ENCODE peak calls at places on chromosomes 7 and 10, in five cellular contexts. P is GM13977, H is chondrocyte, S is esophagus squamous epithelium, J is keratinocyte. Z is an unnamed sample.

GRCh38 chr7:37901890-37902524 is 14.6 kb downstream of the SFRP4 start:
- DNase-seq in J (no peak), S (no peak), P (no peak), H (no peak), Z (no peak)

GRCh38 chr7:142231716-142232115 is 26.1 kb downstream of the PRSS58 start:
- DNase-seq in H (no peak), P (no peak), S (no peak), J (no peak), Z (no peak)

GRCh38 chr7:128812514-128813168 is 17.6 kb upstream of the FLNC start:
- DNase-seq in H (no peak), S (no peak), P (no peak), J (no peak), Z (no peak)

GRCh38 chr7:120186688-120187087 is 86.3 kb upstream of the KCND2 start:
- DNase-seq in H (no peak), S (no peak), P (no peak), J (no peak), Z (no peak)

GRCh38 chr7:26369519-26370385 is 78.1 kb downstream of the SNX10 start:
- DNase-seq in P (peak), S (no peak), J (no peak), H (no peak), Z (no peak)

GRCh38 chr7:36205236-36205635 is 52.2 kb downstream of the EEPD1 start:
- DNase-seq in S (no peak), J (no peak), H (no peak), P (no peak), Z (no peak)

GRCh38 chr7:134763960-134764359 is 15.5 kb upstream of the CALD1 start:
- DNase-seq in P (no peak), J (no peak), S (no peak), H (no peak), Z (no peak)

GRCh38 chr7:41881313-41882130 is 178.6 kb upstream of the INHBA start:
- DNase-seq in P (peak), S (no peak), H (no peak), J (no peak), Z (no peak)

GRCh38 chr7:37040330-37040729 is 316.0 kb upstream of the AOAH start:
- DNase-seq in J (no peak), H (no peak), P (no peak), S (no peak), Z (no peak)

GRCh38 chr10:92689663-92690210 is at the start of gene HHEX:
- DNase-seq in S (no peak), J (no peak), H (no peak), P (peak), Z (no peak)

GRCh38 chr10:77702166-77702565 is 64.6 kb upstream of the KCNMA1 start:
- DNase-seq in J (no peak), S (no peak), P (no peak), H (no peak), Z (no peak)

GRCh38 chr7:91720255-91720937 is 160.1 kb downstream of the MTERF1 start:
- DNase-seq in P (no peak), J (peak), H (no peak), S (no peak), Z (no peak)

GRCh38 chr10:92810934-92811532 is 37.3 kb upstream of the EXOC6 start:
- DNase-seq in S (no peak), H (no peak), P (peak), J (no peak), Z (no peak)

GRCh38 chr10:129110780-129111179 is 356.3 kb upstream of the MGMT start:
- DNase-seq in H (no peak), J (no peak), P (no peak), S (no peak), Z (no peak)

GRCh38 chr10:127117125-127117524 is 79.3 kb downstream of the INSYN2A start:
- DNase-seq in P (no peak), H (no peak), J (peak), S (no peak), Z (no peak)

GRCh38 chr10:1166828-1167275 is 110.7 kb downstream of the WDR37 start:
- DNase-seq in J (no peak), P (no peak), H (peak), S (no peak), Z (no peak)

GRCh38 chr7:159083001-159083697 is 61.5 kb downstream of the VIPR2 start:
- DNase-seq in J (no peak), P (no peak), S (no peak), H (peak), Z (no peak)

GRCh38 chr7:151665363-151665762 is 145.7 kb upstream of the RHEB start:
- DNase-seq in P (no peak), S (no peak), H (no peak), J (no peak), Z (no peak)

GRCh38 chr7:42155836-42156540 is 81.0 kb downstream of the GLI3 start:
- DNase-seq in H (no peak), P (no peak), J (no peak), S (no peak), Z (no peak)

GRCh38 chr10:113139695-113140094 is 189.6 kb downstream of the TCF7L2 start:
- DNase-seq in H (no peak), J (no peak), S (no peak), P (no peak), Z (no peak)

GRCh38 chr7:65216469-65216868 is 157.2 kb upstream of the ZNF92 start:
- DNase-seq in H (no peak), S (no peak), P (peak), J (peak), Z (no peak)

GRCh38 chr10:83603708-83604107 is 535.6 kb upstream of the GHITM start:
- DNase-seq in S (no peak), H (no peak), J (no peak), P (peak), Z (no peak)

GRCh38 chr10:30637881-30638467 is 8.4 kb upstream of the LYZL2 start:
- DNase-seq in P (no peak), H (no peak), S (no peak), J (peak), Z (peak)

GRCh38 chr7:140214075-140214684 is 37.4 kb upstream of the KDM7A start:
- DNase-seq in S (no peak), J (no peak), H (no peak), P (no peak), Z (no peak)

GRCh38 chr7:143120696-143121405 is 11.0 kb upstream of the PIP start:
- DNase-seq in J (no peak), S (no peak), P (no peak), H (no peak), Z (no peak)

GRCh38 chr7:14184292-14184864 is 194.9 kb upstream of the ETV1 start:
- DNase-seq in H (no peak), P (no peak), J (no peak), S (no peak), Z (no peak)

GRCh38 chr10:121497513-121497912 is 100.7 kb downstream of the FGFR2 start:
- DNase-seq in S (no peak), P (no peak), J (no peak), H (no peak), Z (no peak)

GRCh38 chr7:44063894-44064651 is 1.3 kb downstream of the PGAM2 start:
- DNase-seq in S (no peak), H (peak), P (no peak), J (no peak), Z (no peak)

GRCh38 chr7:128902761-128903585 is 7.5 kb downstream of the KCP start:
- DNase-seq in S (no peak), J (no peak), P (peak), H (no peak), Z (no peak)

GRCh38 chr10:80414126-80414898 is 6.0 kb downstream of the PRXL2A start:
- DNase-seq in P (no peak), S (no peak), J (no peak), H (no peak), Z (no peak)

GRCh38 chr10:74371696-74372095 is 220.7 kb downstream of the ADK start:
- DNase-seq in H (no peak), J (no peak), S (no peak), P (no peak), Z (no peak)

GRCh38 chr7:71775648-71776047 is 636.5 kb downstream of the CALN1 start:
- DNase-seq in P (no peak), J (no peak), H (no peak), S (no peak), Z (no peak)

GRCh38 chr10:22837351-22837750 is 90.5 kb upstream of the ARMC3 start:
- DNase-seq in S (no peak), P (no peak), J (no peak), H (no peak), Z (no peak)

GRCh38 chr7:34839645-34840044 is 181.6 kb downstream of the NPSR1 start:
- DNase-seq in J (no peak), P (no peak), S (no peak), H (no peak), Z (no peak)

GRCh38 chr7:27172823-27173411 is 1.2 kb downstream of the HOXA10 start:
- DNase-seq in S (no peak), P (no peak), J (no peak), H (peak), Z (no peak)

GRCh38 chr7:151717415-151717814 is 159.5 kb downstream of the PRKAG2 start:
- DNase-seq in S (no peak), J (no peak), P (no peak), H (no peak), Z (no peak)

GRCh38 chr7:105261689-105262088 is 127.0 kb downstream of the SRPK2 start:
- DNase-seq in H (no peak), J (no peak), P (no peak), S (no peak), Z (no peak)

DNA sequence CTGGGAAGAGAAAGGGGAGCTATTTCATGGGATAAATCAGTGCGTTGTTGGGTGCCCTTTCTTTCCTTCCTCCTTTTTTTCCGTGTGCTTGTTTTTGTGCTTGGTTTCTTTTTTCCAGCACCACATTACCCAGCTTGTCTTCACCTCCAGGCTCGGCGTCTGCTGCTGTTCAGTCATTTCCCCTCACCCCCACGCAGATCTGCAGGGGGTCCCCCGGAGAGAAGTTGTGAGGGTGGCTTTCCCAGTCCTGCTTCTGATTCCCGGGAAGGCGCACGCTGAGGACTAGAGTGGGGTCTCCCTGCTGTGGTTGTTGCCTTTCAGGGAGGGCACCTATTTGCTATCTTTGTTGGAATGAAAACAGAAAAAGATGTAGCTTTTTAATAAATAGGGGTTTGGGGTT is 1.6 kb downstream of the CAMK1D start:
- DNase-seq in J (no peak), H (no peak), P (no peak), S (no peak), Z (no peak)
- TF ChIP-seq CTCF in J (no peak), H (no peak), P (no peak), S (no peak), Z (no peak)

GRCh38 chr7:11833431-11833830 is 1.4 kb upstream of the THSD7A start:
- DNase-seq in J (no peak), P (no peak), H (no peak), S (no peak), Z (no peak)

GRCh38 chr7:11830582-11831382 is 1.2 kb downstream of the THSD7A start:
- DNase-seq in P (no peak), H (no peak), J (no peak), S (no peak), Z (no peak)

GRCh38 chr7:11831383-11831726 is 643 bp downstream of the THSD7A start:
- DNase-seq in H (no peak), S (no peak), P (no peak), J (no peak), Z (no peak)

GRCh38 chr7:11831727-11832495 is at the start of gene THSD7A:
- DNase-seq in P (peak), S (no peak), H (peak), J (no peak), Z (no peak)

DNA sequence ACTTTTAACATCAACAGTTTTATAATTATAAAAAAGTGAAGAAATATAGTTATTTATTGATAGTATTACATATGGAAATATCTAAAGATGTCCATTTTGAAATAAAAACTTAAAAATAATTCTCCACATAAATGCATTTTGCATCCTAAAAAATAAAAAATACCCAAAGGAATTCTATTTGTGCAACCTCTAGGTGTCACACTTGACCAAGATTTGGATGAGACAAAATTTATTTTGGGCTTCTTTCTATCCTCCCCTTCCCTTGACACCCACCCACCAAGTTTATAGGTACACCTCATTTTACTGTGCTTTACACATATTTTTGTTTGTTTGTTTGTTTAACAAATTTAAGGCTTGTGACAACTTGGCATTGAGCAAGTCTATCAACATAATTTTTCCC is 3.3 kb upstream of the THSD7A start:
- DNase-seq in S (no peak), J (no peak), H (no peak), P (no peak), Z (no peak)
- TF ChIP-seq CTCF in S (no peak), J (no peak), H (peak), P (peak), Z (no peak)

GRCh38 chr7:95191793-95192192 is 132.5 kb downstream of the PON1 start:
- DNase-seq in S (no peak), P (no peak), H (no peak), J (no peak), Z (no peak)

DNA sequence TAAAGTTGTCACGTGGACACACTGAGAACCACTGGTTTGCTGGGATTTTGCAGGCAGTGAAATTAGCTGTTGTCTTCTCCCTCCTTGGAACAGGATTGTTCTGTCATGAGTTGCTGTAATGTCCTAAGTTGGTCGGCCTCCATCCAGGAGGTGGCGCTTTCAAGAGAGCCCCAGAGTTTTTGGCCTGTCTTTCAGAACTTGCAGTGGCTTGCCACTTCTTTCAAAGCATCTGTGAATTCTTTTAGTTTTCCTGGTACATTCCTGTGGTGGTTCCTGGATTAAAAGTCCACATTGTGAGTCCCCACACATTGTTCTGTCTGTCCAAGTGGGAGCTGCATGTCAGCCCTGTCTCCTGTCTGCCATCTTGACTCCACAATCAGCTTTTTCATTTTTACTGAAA is 133.8 kb downstream of the PON1 start:
- DNase-seq in S (no peak), P (no peak), J (no peak), H (no peak), Z (no peak)
- TF ChIP-seq CTCF in S (no peak), P (peak), J (no peak), H (no peak), Z (no peak)

GRCh38 chr10:12834721-12835120 is 166.8 kb downstream of the CCDC3 start:
- DNase-seq in H (no peak), S (no peak), J (no peak), P (no peak), Z (no peak)

GRCh38 chr10:12832096-12832495 is 169.4 kb downstream of the CCDC3 start:
- DNase-seq in H (no peak), P (no peak), J (no peak), S (no peak), Z (no peak)

GRCh38 chr10:12835709-12836108 is 165.8 kb downstream of the CCDC3 start:
- DNase-seq in P (no peak), H (no peak), J (no peak), S (no peak), Z (no peak)

GRCh38 chr10:12833451-12833850 is 168.1 kb downstream of the CCDC3 start:
- DNase-seq in H (no peak), P (no peak), S (no peak), J (no peak), Z (no peak)

GRCh38 chr10:12834116-12834515 is 167.4 kb downstream of the CCDC3 start:
- DNase-seq in S (no peak), J (no peak), P (no peak), H (no peak), Z (no peak)
- TF ChIP-seq CTCF in S (no peak), J (no peak), P (no peak), H (no peak), Z (no peak)